ENCODE peak calls at places on chromosomes 2 and 18, in eight cellular contexts. Q, D, S, J, C, M, P and F are unnamed samples. For H3K4me1, the result is how much of the 10 kb centered on the place peaks cover.

GRCh38 chr18:2971741-2972552 is 41.0 kb downstream of the LPIN2 start:
- DNase-seq in Q (peak), D (no peak), S (peak), J (peak), C (peak), M (no peak), P (no peak), F (peak)

GRCh38 chr18:26617151-26617554 is 68.8 kb upstream of the KCTD1 start:
- DNase-seq in Q (no peak), D (no peak), S (no peak), J (no peak), C (no peak), M (peak), P (no peak), F (no peak)

GRCh38 chr2:2180446-2180845 is 150.6 kb downstream of the MYT1L start:
- DNase-seq in Q (no peak), D (no peak), S (no peak), J (no peak), C (no peak), M (no peak), P (no peak), F (no peak)

GRCh38 chr2:127675335-127676261 is at the start of gene LIMS2:
- DNase-seq in Q (peak), D (peak), S (peak), J (peak), C (no peak), M (peak), P (no peak), F (no peak)

GRCh38 chr2:187009483-187010239 is 160.7 kb upstream of the ZSWIM2 start:
- DNase-seq in Q (no peak), D (no peak), S (no peak), J (no peak), C (no peak), M (no peak), P (no peak), F (no peak)

GRCh38 chr2:119423811-119424210 is 7.8 kb upstream of the TMEM37 start:
- DNase-seq in Q (no peak), D (no peak), S (no peak), J (no peak), C (no peak), M (no peak), P (no peak), F (no peak)

GRCh38 chr2:74498500-74499268 is 719 bp downstream of the LBX2 start:
- DNase-seq in Q (peak), D (peak), S (no peak), J (no peak), C (peak), M (no peak), P (peak), F (no peak)

GRCh38 chr18:463442-464310 is 36.8 kb downstream of the COLEC12 start:
- DNase-seq in Q (no peak), D (no peak), S (no peak), J (peak), C (no peak), M (peak), P (no peak), F (no peak)

GRCh38 chr18:48428494-48429177 is 19.5 kb upstream of the ZBTB7C start:
- DNase-seq in Q (no peak), D (no peak), S (no peak), J (no peak), C (no peak), M (no peak), P (no peak), F (no peak)

GRCh38 chr18:51622676-51623075 is 425.2 kb upstream of the MEX3C start:
- DNase-seq in Q (no peak), D (no peak), S (no peak), J (no peak), C (no peak), M (no peak), P (no peak), F (no peak)

GRCh38 chr2:197803033-197803444 is 1.4 kb upstream of the PLCL1 start:
- DNase-seq in Q (no peak), D (no peak), S (no peak), J (no peak), C (no peak), M (peak), P (no peak), F (no peak)

GRCh38 chr2:216950547-216950946 is 90.7 kb upstream of the TNP1 start:
- DNase-seq in Q (no peak), D (no peak), S (no peak), J (no peak), C (no peak), M (peak), P (no peak), F (no peak)

GRCh38 chr2:85307527-85307897 is 20.3 kb downstream of the TGOLN2 start:
- DNase-seq in Q (no peak), D (no peak), S (no peak), J (no peak), C (peak), M (no peak), P (no peak), F (no peak)

GRCh38 chr2:2889646-2890045 is 488.0 kb downstream of the EIPR1 start:
- DNase-seq in Q (no peak), D (no peak), S (no peak), J (no peak), C (peak), M (no peak), P (peak), F (no peak)

GRCh38 chr2:101328474-101329007 is 20.0 kb upstream of the RNF149 start:
- DNase-seq in Q (no peak), D (no peak), S (no peak), J (no peak), C (peak), M (peak), P (no peak), F (no peak)

GRCh38 chr2:162071016-162071415 is 3.0 kb downstream of the DPP4 start:
- DNase-seq in Q (no peak), D (no peak), S (no peak), J (no peak), C (no peak), M (peak), P (no peak), F (no peak)

GRCh38 chr18:46628206-46628605 is 28.8 kb downstream of the LOXHD1 start:
- DNase-seq in Q (no peak), D (peak), S (no peak), J (no peak), C (no peak), M (no peak), P (no peak), F (no peak)

GRCh38 chr2:39448169-39448502 is 11.1 kb upstream of the MAP4K3 start:
- DNase-seq in Q (no peak), D (no peak), S (no peak), J (no peak), C (no peak), M (no peak), P (no peak), F (no peak)

GRCh38 chr18:12657849-12658829 is at the start of gene SPIRE1:
- DNase-seq in Q (peak), D (peak), S (peak), J (peak), C (peak), M (peak), P (peak), F (peak)

GRCh38 chr2:9752441-9753275 is 90.6 kb upstream of the TAF1B start:
- DNase-seq in Q (no peak), D (no peak), S (no peak), J (no peak), C (peak), M (peak), P (no peak), F (no peak)

GRCh38 chr18:79748321-79749157 is 49.2 kb upstream of the KCNG2 start:
- DNase-seq in Q (no peak), D (no peak), S (peak), J (no peak), C (peak), M (no peak), P (peak), F (no peak)

GRCh38 chr2:235569837-235570236 is 76.0 kb downstream of the AGAP1 start:
- DNase-seq in Q (no peak), D (no peak), S (no peak), J (no peak), C (no peak), M (no peak), P (no peak), F (no peak)

GRCh38 chr18:27540126-27540525 is 355.0 kb upstream of the CHST9 start:
- DNase-seq in Q (no peak), D (no peak), S (no peak), J (no peak), C (no peak), M (no peak), P (no peak), F (no peak)

GRCh38 chr2:218956039-218956438 is 3.4 kb upstream of the CDK5R2 start:
- DNase-seq in Q (no peak), D (no peak), S (no peak), J (no peak), C (no peak), M (no peak), P (peak), F (no peak)

GRCh38 chr2:69964353-69964831 is 3.0 kb upstream of the ASPRV1 start:
- DNase-seq in Q (peak), D (no peak), S (no peak), J (no peak), C (peak), M (no peak), P (peak), F (no peak)

GRCh38 chr18:35639296-35639695 is 57.8 kb downstream of the GALNT1 start:
- DNase-seq in Q (no peak), D (no peak), S (no peak), J (no peak), C (no peak), M (no peak), P (no peak), F (no peak)

GRCh38 chr18:54220406-54220805 is 4.1 kb downstream of the MBD2 start:
- DNase-seq in Q (no peak), D (no peak), S (no peak), J (no peak), C (no peak), M (no peak), P (no peak), F (no peak)

GRCh38 chr2:160214461-160215055 is 14.5 kb upstream of the ITGB6 start:
- DNase-seq in Q (no peak), D (no peak), S (no peak), J (no peak), C (no peak), M (peak), P (no peak), F (no peak)

GRCh38 chr2:217839073-217839749 is 163.6 kb downstream of the TNS1 start:
- DNase-seq in Q (no peak), D (no peak), S (no peak), J (no peak), C (no peak), M (no peak), P (no peak), F (no peak)

GRCh38 chr2:223647258-223647952 is 45.2 kb upstream of the SCG2 start:
- DNase-seq in Q (no peak), D (no peak), S (no peak), J (no peak), C (no peak), M (no peak), P (no peak), F (no peak)

GRCh38 chr18:8944871-8945245 is 157.6 kb upstream of the NDUFV2 start:
- DNase-seq in Q (no peak), D (no peak), S (no peak), J (no peak), C (no peak), M (no peak), P (no peak), F (no peak)

GRCh38 chr18:45951021-45951714 is 16.0 kb downstream of the EPG5 start:
- DNase-seq in Q (no peak), D (no peak), S (peak), J (peak), C (no peak), M (peak), P (no peak), F (no peak)

GRCh38 chr2:30255026-30255425 is 23.7 kb downstream of the LBH start:
- DNase-seq in Q (no peak), D (no peak), S (no peak), J (no peak), C (no peak), M (no peak), P (no peak), F (no peak)

GRCh38 chr2:30250421-30250820 is 19.1 kb downstream of the LBH start:
- DNase-seq in Q (no peak), D (no peak), S (no peak), J (no peak), C (no peak), M (no peak), P (no peak), F (no peak)

GRCh38 chr2:30253873-30254691 is 22.7 kb downstream of the LBH start:
- DNase-seq in Q (no peak), D (no peak), S (no peak), J (no peak), C (no peak), M (no peak), P (no peak), F (no peak)

GRCh38 chr2:30254692-30255015 is 23.3 kb downstream of the LBH start:
- DNase-seq in Q (no peak), D (no peak), S (no peak), J (no peak), C (no peak), M (no peak), P (no peak), F (no peak)

DNA sequence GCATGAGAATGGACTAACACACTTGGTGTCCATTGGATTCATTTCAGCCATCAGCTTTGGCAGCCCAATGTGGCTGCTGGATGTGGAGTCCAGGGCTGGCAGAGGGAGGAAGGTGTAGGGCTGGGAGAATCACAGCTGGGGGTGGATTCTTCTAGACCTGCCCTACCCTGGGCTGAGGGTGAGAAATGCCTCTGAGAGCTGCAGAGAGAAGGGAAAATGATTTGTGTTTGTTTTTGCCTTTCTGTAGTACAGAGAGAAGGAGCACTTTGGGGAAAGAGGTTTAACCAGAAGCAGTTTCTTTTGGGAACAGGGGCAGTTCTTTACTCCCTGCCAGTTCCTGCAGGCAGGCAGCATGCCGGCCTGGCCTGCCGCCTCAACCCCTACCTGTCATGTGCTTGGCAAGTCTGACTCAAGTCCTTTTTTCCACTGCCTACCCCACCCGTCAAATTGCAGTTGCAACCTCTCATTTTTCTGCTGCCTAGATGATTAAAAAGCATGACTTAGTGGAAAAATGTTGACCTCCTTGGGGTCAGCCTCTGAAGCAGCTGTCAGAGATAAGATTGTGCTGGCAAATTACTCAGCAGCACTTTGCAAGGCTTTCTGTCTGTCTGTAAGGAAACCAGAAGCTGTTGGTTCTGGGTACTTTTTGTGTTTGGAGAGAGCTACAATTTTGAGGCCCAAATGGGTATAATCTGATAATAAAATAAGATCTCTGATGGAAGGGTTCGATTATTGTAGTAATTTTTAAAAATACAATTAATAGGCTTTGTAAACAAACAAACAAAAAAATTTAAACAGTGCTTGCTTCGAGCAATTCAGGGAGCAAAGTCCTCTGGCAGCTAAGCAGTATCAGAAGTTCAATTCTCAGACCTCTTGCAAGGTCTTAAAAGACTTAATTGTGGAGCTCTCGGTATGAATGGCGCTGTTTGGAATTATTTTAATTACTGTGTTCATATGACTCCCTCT is 21.7 kb downstream of the LBH start:
- DNase-seq in Q (peak), D (no peak), S (peak), J (peak), C (peak), M (peak), P (no peak), F (peak)
- H3K4me1 ChIP-seq in Q (under half), D (under half), S (under half), J (half or more), C (under half), M (under half), P (under half), F (half or more)

GRCh38 chr18:42190643-42191042 is 235.6 kb downstream of the PIK3C3 start:
- DNase-seq in Q (no peak), D (no peak), S (no peak), J (no peak), C (no peak), M (no peak), P (no peak), F (no peak)

GRCh38 chr18:42187611-42188378 is 232.8 kb downstream of the PIK3C3 start:
- DNase-seq in Q (no peak), D (no peak), S (no peak), J (no peak), C (no peak), M (peak), P (no peak), F (no peak)

GRCh38 chr18:42196651-42197050 is 241.6 kb downstream of the PIK3C3 start:
- DNase-seq in Q (no peak), D (no peak), S (no peak), J (no peak), C (no peak), M (peak), P (no peak), F (no peak)

GRCh38 chr18:42192251-42193248 is 237.5 kb downstream of the PIK3C3 start:
- DNase-seq in Q (no peak), D (no peak), S (no peak), J (no peak), C (no peak), M (peak), P (no peak), F (no peak)
- H3K4me3 ChIP-seq in Q (no peak), D (no peak), S (no peak), J (no peak), C (no peak), M (no peak), P (no peak), F (no peak)

GRCh38 chr2:241635756-241636155 is 1.2 kb downstream of the THAP4 start:
- DNase-seq in Q (no peak), D (no peak), S (no peak), J (no peak), C (no peak), M (no peak), P (no peak), F (no peak)
- H3K27ac ChIP-seq in Q (peak), D (no peak), S (peak), J (peak), C (peak), M (peak), P (peak), F (peak)

DNA sequence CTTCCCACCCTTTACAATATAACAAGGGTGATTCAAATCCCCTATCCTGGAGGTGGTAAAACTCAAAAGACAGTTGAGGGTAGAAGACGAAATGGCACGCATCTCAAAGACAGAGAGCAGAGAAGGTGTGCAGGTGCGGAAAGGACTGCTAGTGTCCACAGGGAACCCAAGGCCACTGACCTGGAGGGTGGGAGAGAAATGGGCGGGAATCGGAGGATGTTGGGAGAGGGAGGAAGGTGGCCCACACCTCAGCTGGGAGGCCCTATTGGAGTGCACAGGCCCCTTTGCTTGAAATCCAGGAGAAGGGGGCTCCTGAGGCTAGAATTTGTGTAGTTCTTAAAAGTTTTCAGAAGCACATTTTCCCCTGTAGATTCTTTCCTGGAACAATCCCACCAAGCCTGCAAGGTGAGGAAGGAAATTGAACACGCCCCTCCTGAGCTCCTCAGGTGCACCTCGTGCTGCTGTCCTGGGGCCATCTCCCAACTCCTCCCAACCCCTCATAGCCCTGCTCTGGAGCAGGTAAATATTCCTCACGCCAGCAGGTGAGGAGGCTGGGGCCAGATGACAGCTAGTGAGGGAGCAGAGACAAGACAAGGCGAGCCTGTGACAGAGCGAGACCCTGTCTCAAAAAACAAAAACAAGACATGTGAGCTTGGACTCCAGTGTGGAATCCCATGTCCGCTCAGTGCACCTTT is 99.3 kb downstream of the MCFD2 start:
- DNase-seq in Q (no peak), D (peak), S (peak), J (no peak), C (no peak), M (no peak), P (no peak), F (no peak)
- H3K4me1 ChIP-seq in Q (half or more), D (under half), S (half or more), J (half or more), C (under half), M (under half), P (under half), F (under half)

GRCh38 chr2:106269591-106270291 is 75.6 kb upstream of the UXS1 start:
- DNase-seq in Q (peak), D (peak), S (no peak), J (peak), C (peak), M (no peak), P (peak), F (peak)
- H3K4me3 ChIP-seq in Q (peak), D (peak), S (peak), J (no peak), C (peak), M (peak), P (peak), F (peak)

GRCh38 chr2:167965907-167966306 is 281.5 kb downstream of the STK39 start:
- DNase-seq in Q (no peak), D (no peak), S (no peak), J (no peak), C (no peak), M (no peak), P (no peak), F (no peak)
- H3K27ac ChIP-seq in Q (no peak), D (no peak), S (no peak), J (no peak), C (no peak), M (no peak), P (no peak), F (no peak)

DNA sequence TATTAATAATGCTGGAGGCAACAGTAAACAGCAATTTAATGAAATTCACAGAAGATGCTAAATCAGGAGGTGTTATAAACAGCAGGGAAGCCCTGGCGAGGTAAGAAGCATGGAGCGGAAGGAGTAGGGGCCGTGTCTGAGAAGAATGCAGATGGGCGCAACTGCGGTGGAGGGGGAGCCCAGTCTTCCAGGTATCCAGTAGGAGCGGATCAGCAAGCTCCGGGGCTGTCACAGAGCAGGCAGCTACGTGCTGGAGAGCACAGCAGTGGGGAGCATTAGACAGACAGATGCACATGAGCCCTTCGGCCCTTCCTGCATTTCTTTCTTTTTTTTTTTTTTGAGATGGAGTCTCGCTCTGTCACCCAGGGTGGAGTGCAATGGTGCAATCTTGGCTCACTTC is 82.3 kb downstream of the SH3RF3 start:
- DNase-seq in Q (no peak), D (no peak), S (peak), J (no peak), C (no peak), M (no peak), P (peak), F (no peak)
- H3K4me1 ChIP-seq in Q (half or more), D (under half), S (under half), J (half or more), C (under half), M (under half), P (under half), F (under half)